ENCODE peak calls at places on chromosomes 16 and 17, in six cellular contexts. One of them, this sample, is unnamed. For H3K9me3, the result is how much of the 10 kb centered on the place peaks cover.

GRCh38 chr17:28001149-28001548 is 41.3 kb upstream of the NLK start:
- DNase-seq in GM12878: no peak
- DNase-seq in Panc1: no peak
- DNase-seq in SK-N-MC: no peak
- DNase-seq in K562: no peak
- DNase-seq in transverse colon: no peak
- DNase-seq in this sample: no peak

GRCh38 chr17:78723001-78723796 is 58.9 kb downstream of the CYTH1 start:
- DNase-seq in Panc1: no peak
- DNase-seq in SK-N-MC: peak
- DNase-seq in GM12878: no peak
- DNase-seq in K562: no peak
- DNase-seq in transverse colon: peak
- DNase-seq in this sample: no peak

GRCh38 chr17:40065041-40065770 is 2.4 kb downstream of the THRA start:
- DNase-seq in transverse colon: no peak
- DNase-seq in Panc1: no peak
- DNase-seq in SK-N-MC: no peak
- DNase-seq in GM12878: no peak
- DNase-seq in K562: no peak
- DNase-seq in this sample: no peak

GRCh38 chr17:83194189-83194565 is 114.8 kb downstream of the METRNL start:
- DNase-seq in GM12878: no peak
- DNase-seq in Panc1: no peak
- DNase-seq in transverse colon: peak
- DNase-seq in SK-N-MC: no peak
- DNase-seq in K562: no peak
- DNase-seq in this sample: no peak

GRCh38 chr16:2156025-2156848 is 655 bp downstream of the TRAF7 start:
- DNase-seq in GM12878: no peak
- DNase-seq in SK-N-MC: no peak
- DNase-seq in transverse colon: no peak
- DNase-seq in K562: peak
- DNase-seq in Panc1: no peak
- DNase-seq in this sample: no peak

GRCh38 chr16:20910781-20911321 is 10.3 kb downstream of the LYRM1 start:
- DNase-seq in GM12878: no peak
- DNase-seq in Panc1: no peak
- DNase-seq in SK-N-MC: no peak
- DNase-seq in K562: no peak
- DNase-seq in transverse colon: no peak
- DNase-seq in this sample: no peak

GRCh38 chr16:79395631-79396030 is 204.9 kb downstream of the MAF start:
- DNase-seq in GM12878: no peak
- DNase-seq in SK-N-MC: no peak
- DNase-seq in transverse colon: no peak
- DNase-seq in K562: no peak
- DNase-seq in Panc1: no peak
- DNase-seq in this sample: no peak

GRCh38 chr17:7313028-7313889 is 1.9 kb downstream of the GPS2 start:
- DNase-seq in GM12878: no peak
- DNase-seq in Panc1: no peak
- DNase-seq in transverse colon: no peak
- DNase-seq in K562: no peak
- DNase-seq in SK-N-MC: no peak
- DNase-seq in this sample: no peak

GRCh38 chr16:23673971-23674614 is 4.6 kb upstream of the PLK1 start:
- DNase-seq in K562: no peak
- DNase-seq in Panc1: no peak
- DNase-seq in SK-N-MC: no peak
- DNase-seq in transverse colon: no peak
- DNase-seq in GM12878: no peak
- DNase-seq in this sample: no peak

GRCh38 chr17:47789611-47790520 is 31.7 kb downstream of the OSBPL7 start:
- DNase-seq in K562: peak
- DNase-seq in Panc1: no peak
- DNase-seq in SK-N-MC: no peak
- DNase-seq in transverse colon: peak
- DNase-seq in GM12878: no peak
- DNase-seq in this sample: peak

GRCh38 chr16:57619606-57620315 is 8.7 kb upstream of the ADGRG1 start:
- DNase-seq in K562: no peak
- DNase-seq in transverse colon: peak
- DNase-seq in GM12878: no peak
- DNase-seq in SK-N-MC: no peak
- DNase-seq in Panc1: no peak
- DNase-seq in this sample: peak

GRCh38 chr16:56851671-56852400 is 13.2 kb upstream of the SLC12A3 start:
- DNase-seq in transverse colon: no peak
- DNase-seq in K562: peak
- DNase-seq in SK-N-MC: no peak
- DNase-seq in Panc1: no peak
- DNase-seq in GM12878: no peak
- DNase-seq in this sample: no peak

GRCh38 chr16:35142147-35142808 is 1682.9 kb downstream of the TP53TG3F start:
- DNase-seq in GM12878: no peak
- DNase-seq in transverse colon: no peak
- DNase-seq in K562: no peak
- DNase-seq in SK-N-MC: no peak
- DNase-seq in Panc1: no peak
- DNase-seq in this sample: no peak
- H3K9me3 ChIP-seq in GM12878: under half
- H3K9me3 ChIP-seq in transverse colon: under half
- H3K9me3 ChIP-seq in K562: under half
- H3K9me3 ChIP-seq in SK-N-MC: under half
- H3K9me3 ChIP-seq in Panc1: under half
- H3K9me3 ChIP-seq in this sample: half or more

GRCh38 chr17:61314368-61315078 is 85.1 kb upstream of the TBX2 start:
- DNase-seq in transverse colon: no peak
- DNase-seq in Panc1: no peak
- DNase-seq in GM12878: no peak
- DNase-seq in K562: no peak
- DNase-seq in SK-N-MC: no peak
- DNase-seq in this sample: peak
- TF ChIP-seq POLR2AphosphoS5 in transverse colon: no peak
- TF ChIP-seq POLR2AphosphoS5 in Panc1: no peak
- TF ChIP-seq POLR2AphosphoS5 in GM12878: no peak
- TF ChIP-seq POLR2AphosphoS5 in K562: no peak
- TF ChIP-seq POLR2AphosphoS5 in SK-N-MC: no peak
- TF ChIP-seq POLR2AphosphoS5 in this sample: peak

DNA sequence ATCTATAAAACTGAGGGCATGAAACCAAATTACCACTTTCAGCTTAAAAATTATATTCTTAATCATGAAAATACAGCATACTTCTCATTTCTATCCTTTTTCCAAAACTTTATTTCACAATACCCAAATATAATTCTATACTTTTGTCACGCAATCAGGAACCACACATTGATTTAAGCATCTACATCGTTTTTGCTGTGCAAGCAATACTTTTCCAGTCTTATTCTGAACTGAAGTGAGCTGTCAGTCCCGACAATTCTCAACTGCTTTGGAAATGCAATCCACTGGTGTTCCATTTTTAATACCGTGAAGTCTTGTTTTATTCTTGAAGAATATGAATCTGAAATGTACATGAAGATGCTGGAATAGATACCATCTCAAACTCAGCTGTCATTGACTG is 60.1 kb upstream of the NOL11 start:
- DNase-seq in SK-N-MC: no peak
- DNase-seq in GM12878: no peak
- DNase-seq in K562: no peak
- DNase-seq in Panc1: no peak
- DNase-seq in transverse colon: no peak
- DNase-seq in this sample: no peak
- H3K9me3 ChIP-seq in SK-N-MC: under half
- H3K9me3 ChIP-seq in GM12878: under half
- H3K9me3 ChIP-seq in K562: under half
- H3K9me3 ChIP-seq in Panc1: under half
- H3K9me3 ChIP-seq in transverse colon: under half
- H3K9me3 ChIP-seq in this sample: under half

GRCh38 chr17:74345433-74346241 is 16.0 kb downstream of the BTBD17 start:
- DNase-seq in transverse colon: no peak
- DNase-seq in SK-N-MC: no peak
- DNase-seq in GM12878: no peak
- DNase-seq in K562: no peak
- DNase-seq in Panc1: no peak
- DNase-seq in this sample: no peak

GRCh38 chr17:74343121-74343520 is 17.1 kb downstream of the KIF19 start:
- DNase-seq in K562: no peak
- DNase-seq in GM12878: no peak
- DNase-seq in Panc1: no peak
- DNase-seq in transverse colon: no peak
- DNase-seq in SK-N-MC: no peak
- DNase-seq in this sample: no peak

GRCh38 chr17:74340470-74341023 is 14.5 kb downstream of the KIF19 start:
- DNase-seq in Panc1: no peak
- DNase-seq in transverse colon: no peak
- DNase-seq in K562: no peak
- DNase-seq in GM12878: no peak
- DNase-seq in SK-N-MC: no peak
- DNase-seq in this sample: no peak

GRCh38 chr17:74344658-74345057 is 17.0 kb downstream of the BTBD17 start:
- DNase-seq in K562: no peak
- DNase-seq in SK-N-MC: no peak
- DNase-seq in GM12878: no peak
- DNase-seq in transverse colon: no peak
- DNase-seq in Panc1: no peak
- DNase-seq in this sample: no peak

GRCh38 chr17:74343526-74344284 is 17.7 kb downstream of the KIF19 start:
- DNase-seq in Panc1: no peak
- DNase-seq in transverse colon: no peak
- DNase-seq in SK-N-MC: no peak
- DNase-seq in K562: no peak
- DNase-seq in GM12878: no peak
- DNase-seq in this sample: no peak
- TF ChIP-seq POLR2AphosphoS5 in Panc1: no peak
- TF ChIP-seq POLR2AphosphoS5 in transverse colon: no peak
- TF ChIP-seq POLR2AphosphoS5 in SK-N-MC: no peak
- TF ChIP-seq POLR2AphosphoS5 in K562: no peak
- TF ChIP-seq POLR2AphosphoS5 in GM12878: no peak
- TF ChIP-seq POLR2AphosphoS5 in this sample: no peak

GRCh38 chr17:49218941-49219913 is 8.7 kb downstream of the ABI3 start:
- DNase-seq in GM12878: peak
- DNase-seq in K562: peak
- DNase-seq in SK-N-MC: no peak
- DNase-seq in transverse colon: peak
- DNase-seq in Panc1: no peak
- DNase-seq in this sample: peak

GRCh38 chr17:49223168-49223516 is 7.4 kb downstream of the PHOSPHO1 start:
- DNase-seq in K562: no peak
- DNase-seq in GM12878: no peak
- DNase-seq in Panc1: no peak
- DNase-seq in SK-N-MC: no peak
- DNase-seq in transverse colon: no peak
- DNase-seq in this sample: no peak

GRCh38 chr17:49216953-49217650 is 6.6 kb downstream of the ABI3 start:
- DNase-seq in SK-N-MC: no peak
- DNase-seq in GM12878: no peak
- DNase-seq in transverse colon: peak
- DNase-seq in K562: no peak
- DNase-seq in Panc1: no peak
- DNase-seq in this sample: peak

GRCh38 chr17:49217651-49218413 is 7.3 kb downstream of the ABI3 start:
- DNase-seq in SK-N-MC: no peak
- DNase-seq in GM12878: peak
- DNase-seq in K562: no peak
- DNase-seq in transverse colon: peak
- DNase-seq in Panc1: no peak
- DNase-seq in this sample: peak

DNA sequence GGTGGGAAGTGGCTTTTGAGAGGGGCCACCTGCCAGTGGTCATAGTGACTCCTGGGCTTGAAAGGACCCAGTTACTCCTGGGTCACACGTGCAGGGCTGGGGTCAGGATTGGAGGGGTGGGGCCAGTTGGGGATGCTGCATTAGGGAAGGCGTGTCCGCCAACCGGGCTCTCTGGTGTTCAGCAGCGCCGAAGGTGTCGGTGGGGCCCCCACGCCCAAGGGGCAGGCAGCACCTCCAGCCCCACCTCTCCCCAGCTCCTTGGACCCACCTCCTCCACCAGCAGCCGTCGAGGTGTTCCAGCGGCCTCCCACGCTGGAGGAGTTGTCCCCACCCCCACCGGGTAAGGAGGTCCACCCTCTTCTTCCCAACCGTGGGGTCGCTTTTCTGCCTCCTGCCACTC is 9.5 kb downstream of the ABI3 start:
- DNase-seq in Panc1: no peak
- DNase-seq in GM12878: no peak
- DNase-seq in transverse colon: no peak
- DNase-seq in SK-N-MC: no peak
- DNase-seq in K562: peak
- DNase-seq in this sample: no peak
- H3K9me3 ChIP-seq in Panc1: under half
- H3K9me3 ChIP-seq in GM12878: under half
- H3K9me3 ChIP-seq in transverse colon: under half
- H3K9me3 ChIP-seq in SK-N-MC: under half
- H3K9me3 ChIP-seq in K562: under half
- H3K9me3 ChIP-seq in this sample: under half

GRCh38 chr17:17246879-17247278 is 9.9 kb upstream of the FLCN start:
- DNase-seq in SK-N-MC: no peak
- DNase-seq in GM12878: no peak
- DNase-seq in K562: no peak
- DNase-seq in Panc1: no peak
- DNase-seq in transverse colon: no peak
- DNase-seq in this sample: no peak
- TF ChIP-seq POLR2AphosphoS5 in SK-N-MC: no peak
- TF ChIP-seq POLR2AphosphoS5 in GM12878: no peak
- TF ChIP-seq POLR2AphosphoS5 in K562: no peak
- TF ChIP-seq POLR2AphosphoS5 in Panc1: no peak
- TF ChIP-seq POLR2AphosphoS5 in transverse colon: no peak
- TF ChIP-seq POLR2AphosphoS5 in this sample: no peak